ENCODE peak calls at places on chromosomes 2 and 18, in eight cellular contexts. Y, O, B, I, J, N, H and V are unnamed samples.
A peak's percentile ranks its signal among the peaks of the same experiment; 100 is the strongest.

GRCh38 chr18:57210101-57210661 is 63.3 kb downstream of the BOD1L2 start:
- DNase-seq in Y (peak; percentile 89), O (no peak), B (peak; percentile 65), I (peak; percentile 98), J (peak; percentile 30), N (peak; percentile 14), H (peak; percentile 85), V (peak; percentile 66)

GRCh38 chr2:103734911-103735310 is 973.1 kb downstream of the TMEM182 start:
- DNase-seq in Y (no peak), O (no peak), B (no peak), I (no peak), J (no peak), N (no peak), H (no peak), V (no peak)

GRCh38 chr2:26430826-26431225 is 29.1 kb downstream of the DRC1 start:
- DNase-seq in Y (peak; percentile 20), O (no peak), B (no peak), I (no peak), J (no peak), N (no peak), H (no peak), V (no peak)

GRCh38 chr18:74519320-74520095 is 14.8 kb upstream of the CNDP1 start:
- DNase-seq in Y (no peak), O (no peak), B (no peak), I (no peak), J (no peak), N (no peak), H (no peak), V (no peak)

GRCh38 chr2:25347205-25347815 is 5.6 kb upstream of the DNMT3A start:
- DNase-seq in Y (no peak), O (no peak), B (no peak), I (no peak), J (peak; percentile 5), N (no peak), H (no peak), V (no peak)

GRCh38 chr2:127416486-127417001 is 1.7 kb upstream of the PROC start:
- DNase-seq in Y (no peak), O (no peak), B (no peak), I (no peak), J (no peak), N (no peak), H (no peak), V (no peak)

GRCh38 chr2:241702155-241702404 is 241 bp downstream of the ING5 start:
- DNase-seq in Y (no peak), O (no peak), B (peak; percentile 89), I (no peak), J (no peak), N (peak; percentile 81), H (no peak), V (no peak)

GRCh38 chr18:73407506-73407905 is 539.7 kb upstream of the NETO1 start:
- DNase-seq in Y (no peak), O (no peak), B (no peak), I (peak; percentile 71), J (no peak), N (peak; percentile 14), H (peak; percentile 10), V (no peak)

GRCh38 chr2:70855679-70856078 is 20.1 kb upstream of the CD207 start:
- DNase-seq in Y (no peak), O (no peak), B (no peak), I (no peak), J (no peak), N (no peak), H (no peak), V (no peak)

GRCh38 chr2:44546469-44547127 is 184.9 kb downstream of the CAMKMT start:
- DNase-seq in Y (no peak), O (no peak), B (peak; percentile 33), I (peak; percentile 79), J (no peak), N (no peak), H (no peak), V (no peak)

GRCh38 chr2:30147196-30147714 is 448 bp downstream of the YPEL5 start:
- DNase-seq in Y (no peak), O (no peak), B (peak; percentile 49), I (no peak), J (no peak), N (peak; percentile 48), H (peak; percentile 29), V (no peak)

GRCh38 chr18:35971661-35972196 is 750 bp upstream of the RMP24 start:
- DNase-seq in Y (no peak), O (no peak), B (no peak), I (peak; percentile 83), J (no peak), N (no peak), H (no peak), V (no peak)

GRCh38 chr2:128309341-128310093 is 9.2 kb downstream of the HS6ST1 start:
- DNase-seq in Y (no peak), O (no peak), B (no peak), I (peak; percentile 91), J (peak; percentile 86), N (peak; percentile 54), H (no peak), V (peak; percentile 65)

GRCh38 chr2:99879481-99879880 is 262.9 kb downstream of the AFF3 start:
- DNase-seq in Y (no peak), O (no peak), B (no peak), I (no peak), J (no peak), N (no peak), H (no peak), V (no peak)

GRCh38 chr2:853203-853870 is 97.3 kb upstream of the SNTG2 start:
- DNase-seq in Y (no peak), O (no peak), B (no peak), I (no peak), J (no peak), N (no peak), H (no peak), V (no peak)

GRCh38 chr18:2914185-2914584 is 67.4 kb downstream of the EMILIN2 start:
- DNase-seq in Y (no peak), O (no peak), B (peak; percentile 68), I (no peak), J (no peak), N (peak; percentile 56), H (no peak), V (peak; percentile 38)